ENCODE peak calls at places on chromosomes 11 and 22, in four cellular contexts. R is posterior cingulate gyrus, D is endothelial cell, H is left cardiac atrium. N is an unnamed sample.

GRCh38 chr11:117931331-117931950 is 2.2 kb upstream of the TMPRSS13 start:
- DNase-seq in H (no peak), D (no peak), R (no peak), N (no peak)

GRCh38 chr11:70503878-70504240 is 105.5 kb downstream of the CTTN start:
- DNase-seq in D (peak; percentile 33), H (no peak), R (no peak), N (no peak)

GRCh38 chr11:8962827-8963226 is 1.4 kb downstream of the TMEM9B start:
- DNase-seq in D (no peak), H (no peak), R (no peak), N (no peak)

GRCh38 chr22:23183107-23183698 is 2.9 kb downstream of the BCR start:
- DNase-seq in H (peak; percentile 69), D (peak; percentile 70), R (peak; percentile 80), N (no peak)

GRCh38 chr11:3202305-3202704 is 16.3 kb downstream of the MRGPRG start:
- DNase-seq in R (no peak), H (no peak), D (no peak), N (no peak)

GRCh38 chr11:72629266-72629665 is 45.0 kb downstream of the PDE2A start:
- DNase-seq in R (peak; percentile 86), H (peak; percentile 71), D (no peak), N (no peak)

GRCh38 chr11:121535122-121535796 is 82.5 kb upstream of the SORL1-AS1 start:
- DNase-seq in D (no peak), H (no peak), R (no peak), N (no peak)

GRCh38 chr22:35299217-35299716 is 427 bp upstream of the TOM1 start:
- DNase-seq in H (no peak), D (no peak), R (no peak), N (no peak)

GRCh38 chr11:58594826-58595225 is 16.0 kb downstream of the ZFP91 start:
- DNase-seq in R (no peak), D (no peak), H (no peak), N (no peak)

GRCh38 chr11:119108151-119108856 is 1.2 kb downstream of the C2CD2L start:
- DNase-seq in D (no peak), R (peak; percentile 52), H (no peak), N (no peak)

GRCh38 chr22:46731246-46732040 is 6.6 kb downstream of the CERK start:
- DNase-seq in D (no peak), H (no peak), R (no peak), N (no peak)

GRCh38 chr22:17707526-17707925 is 66.7 kb downstream of the BID start:
- DNase-seq in D (no peak), R (no peak), H (no peak), N (no peak)

GRCh38 chr22:42754658-42755057 is 34.0 kb upstream of the A4GALT start:
- DNase-seq in H (no peak), D (no peak), R (no peak), N (no peak)

GRCh38 chr22:43428005-43428485 is 16.2 kb downstream of the MPPED1 start:
- DNase-seq in R (no peak), D (no peak), H (no peak), N (no peak)

GRCh38 chr11:27237641-27238040 is 125.4 kb downstream of the CCDC34 start:
- DNase-seq in D (no peak), R (no peak), H (no peak), N (no peak)

GRCh38 chr11:121575250-121575962 is 122.6 kb upstream of the SORL1-AS1 start:
- DNase-seq in D (no peak), R (peak; percentile 59), H (peak; percentile 88), N (no peak)

GRCh38 chr11:35982061-35982460 is 38.2 kb downstream of the LDLRAD3 start:
- DNase-seq in R (no peak), D (no peak), H (no peak), N (no peak)

GRCh38 chr11:33179431-33179830 is 18.2 kb upstream of the CSTF3 start:
- DNase-seq in D (no peak), R (no peak), H (no peak), N (no peak)

GRCh38 chr11:77569046-77569445 is 20.7 kb upstream of the AQP11 start:
- DNase-seq in R (no peak), H (no peak), D (no peak), N (no peak)

GRCh38 chr11:17354070-17354924 is 2.7 kb downstream of the NCR3LG1 start:
- DNase-seq in R (peak; percentile 15), D (peak; percentile 77), H (peak; percentile 60), N (peak; percentile 50)

GRCh38 chr11:103055174-103055890 is 36.6 kb downstream of the DCUN1D5 start:
- DNase-seq in R (no peak), H (no peak), D (no peak), N (no peak)

GRCh38 chr11:12276831-12277475 is 100.4 kb upstream of the PARVA start:
- DNase-seq in R (no peak), H (no peak), D (no peak), N (no peak)

GRCh38 chr22:25762147-25762546 is 20.2 kb downstream of the MYO18B start:
- DNase-seq in R (no peak), H (no peak), D (no peak), N (no peak)

GRCh38 chr22:26848244-26848920 is 191.0 kb downstream of the MIAT start:
- DNase-seq in H (peak; percentile 29), R (no peak), D (no peak), N (no peak)

GRCh38 chr11:61820174-61820573 is 3.4 kb upstream of the FADS1 start:
- DNase-seq in D (no peak), R (no peak), H (no peak), N (no peak)

GRCh38 chr22:43893266-43893665 is 1.5 kb upstream of the PNPLA5 start:
- DNase-seq in D (no peak), H (no peak), R (no peak), N (no peak)

GRCh38 chr11:116422556-116422955 is 350.2 kb downstream of the BUD13 start:
- DNase-seq in D (no peak), H (no peak), R (no peak), N (no peak)

GRCh38 chr11:118047749-118048148 is 29.1 kb upstream of the TMPRSS4 start:
- DNase-seq in H (no peak), D (no peak), R (no peak), N (no peak)

GRCh38 chr22:28346308-28346707 is 333.3 kb downstream of the TTC28 start:
- DNase-seq in H (no peak), R (no peak), D (no peak), N (no peak)

GRCh38 chr11:57513911-57514537 is 1.5 kb downstream of the SLC43A1 start:
- DNase-seq in R (no peak), H (peak; percentile 57), D (peak; percentile 47), N (no peak)

GRCh38 chr11:77668760-77669159 is 31.2 kb upstream of the CLNS1A start:
- DNase-seq in H (no peak), D (no peak), R (no peak), N (no peak)

GRCh38 chr11:1573847-1574255 is 1.8 kb upstream of the DUSP8 start:
- DNase-seq in H (peak; percentile 31), R (no peak), D (peak; percentile 13), N (no peak)